ENCODE peak calls at places on chromosomes 7 and 10, in eight cellular contexts. R, A, Q, G, S, L, Y and O are unnamed samples.

GRCh38 chr7:6725003-6725402 is 18.3 kb upstream of the ZNF12 start:
- DNase-seq in R (peak; percentile 20), A (no peak), Q (no peak), G (no peak), S (no peak), L (no peak), Y (no peak), O (no peak)

GRCh38 chr7:45048748-45049147 is 40.0 kb downstream of the NACAD start:
- DNase-seq in R (no peak), A (no peak), Q (no peak), G (no peak), S (no peak), L (peak; percentile 18), Y (no peak), O (no peak)

GRCh38 chr10:79084012-79084971 is 15.5 kb downstream of the ZMIZ1 start:
- DNase-seq in R (peak; percentile 55), A (peak; percentile 59), Q (peak; percentile 89), G (peak; percentile 82), S (no peak), L (no peak), Y (peak; percentile 27), O (no peak)

GRCh38 chr10:43077421-43078171 is 727 bp downstream of the RET start:
- DNase-seq in R (no peak), A (no peak), Q (peak; percentile 16), G (no peak), S (no peak), L (no peak), Y (no peak), O (no peak)

GRCh38 chr10:43689618-43689954 is 40.9 kb upstream of the ZNF32 start:
- DNase-seq in R (peak; percentile 28), A (no peak), Q (peak; percentile 58), G (no peak), S (no peak), L (no peak), Y (no peak), O (no peak)

GRCh38 chr7:123944395-123944794 is 19.4 kb downstream of the SPAM1 start:
- DNase-seq in R (no peak), A (no peak), Q (no peak), G (no peak), S (no peak), L (no peak), Y (no peak), O (no peak)

GRCh38 chr7:136183981-136184380 is 206.8 kb upstream of the MTPN start:
- DNase-seq in R (no peak), A (peak; percentile 12), Q (peak; percentile 13), G (no peak), S (no peak), L (no peak), Y (no peak), O (no peak)

GRCh38 chr10:11280187-11280932 is 262.7 kb downstream of the CELF2 start:
- DNase-seq in R (no peak), A (no peak), Q (no peak), G (no peak), S (no peak), L (peak; percentile 83), Y (no peak), O (no peak)

GRCh38 chr10:43846187-43846680 is 197.6 kb upstream of the ZNF32 start:
- DNase-seq in R (peak; percentile 17), A (no peak), Q (peak; percentile 78), G (peak; percentile 83), S (no peak), L (no peak), Y (no peak), O (no peak)

GRCh38 chr7:35975851-35976454 is 175.1 kb downstream of the SEPTIN7 start:
- DNase-seq in R (peak; percentile 64), A (peak; percentile 80), Q (peak; percentile 67), G (peak; percentile 78), S (peak; percentile 80), L (no peak), Y (no peak), O (peak; percentile 56)

GRCh38 chr10:18400201-18400910 is 251.0 kb downstream of the NSUN6 start:
- DNase-seq in R (no peak), A (no peak), Q (peak; percentile 25), G (no peak), S (no peak), L (no peak), Y (no peak), O (no peak)

GRCh38 chr10:13079776-13080050 is 20.2 kb upstream of the OPTN start:
- DNase-seq in R (no peak), A (no peak), Q (no peak), G (no peak), S (no peak), L (no peak), Y (no peak), O (no peak)

GRCh38 chr7:122305475-122306319 is 1.1 kb upstream of the FEZF1 start:
- DNase-seq in R (no peak), A (peak; percentile 49), Q (no peak), G (no peak), S (peak; percentile 64), L (peak; percentile 84), Y (no peak), O (no peak)

GRCh38 chr7:124896001-124896400 is 33.6 kb downstream of the POT1 start:
- DNase-seq in R (no peak), A (no peak), Q (no peak), G (no peak), S (no peak), L (no peak), Y (no peak), O (no peak)

GRCh38 chr10:4780782-4781181 is 45.2 kb upstream of the AKR1E2 start:
- DNase-seq in R (no peak), A (no peak), Q (peak; percentile 47), G (no peak), S (no peak), L (no peak), Y (no peak), O (no peak)

GRCh38 chr7:107145072-107145838 is 23.5 kb upstream of the HBP1 start:
- DNase-seq in R (no peak), A (no peak), Q (no peak), G (no peak), S (no peak), L (no peak), Y (no peak), O (no peak)

GRCh38 chr10:50991496-50992355 is 82.6 kb upstream of the PRKG1 start:
- DNase-seq in R (no peak), A (no peak), Q (peak; percentile 79), G (no peak), S (no peak), L (peak; percentile 90), Y (no peak), O (no peak)

GRCh38 chr10:116742367-116743265 is at the start of gene HSPA12A:
- DNase-seq in R (peak; percentile 28), A (peak; percentile 90), Q (peak; percentile 96), G (peak; percentile 45), S (peak; percentile 3), L (no peak), Y (peak; percentile 63), O (peak; percentile 59)

GRCh38 chr7:139358541-139359365 is 941 bp upstream of the LUC7L2 start:
- DNase-seq in R (peak; percentile 32), A (peak; percentile 87), Q (peak; percentile 51), G (peak; percentile 48), S (peak; percentile 11), L (no peak), Y (no peak), O (no peak)

GRCh38 chr10:75827591-75827990 is 396.2 kb downstream of the LRMDA start:
- DNase-seq in R (no peak), A (no peak), Q (no peak), G (peak; percentile 53), S (no peak), L (no peak), Y (no peak), O (no peak)

GRCh38 chr7:26060713-26061339 is 91.2 kb upstream of the NFE2L3 start:
- DNase-seq in R (no peak), A (no peak), Q (no peak), G (no peak), S (peak; percentile 82), L (no peak), Y (no peak), O (no peak)

GRCh38 chr10:124736491-124737136 is 7.6 kb downstream of the FAM53B start:
- DNase-seq in R (no peak), A (peak; percentile 75), Q (peak; percentile 61), G (no peak), S (no peak), L (no peak), Y (peak; percentile 63), O (peak; percentile 56)

GRCh38 chr10:106931159-106931852 is 233.2 kb downstream of the SORCS1 start:
- DNase-seq in R (no peak), A (no peak), Q (no peak), G (no peak), S (no peak), L (no peak), Y (no peak), O (no peak)

GRCh38 chr7:34339061-34339526 is 318.9 kb upstream of the NPSR1 start:
- DNase-seq in R (no peak), A (no peak), Q (peak; percentile 38), G (no peak), S (no peak), L (no peak), Y (no peak), O (no peak)

GRCh38 chr10:32459072-32459703 is 13.2 kb downstream of the CCDC7 start:
- DNase-seq in R (peak; percentile 75), A (no peak), Q (no peak), G (no peak), S (no peak), L (no peak), Y (no peak), O (no peak)

GRCh38 chr7:45122975-45123860 is 11.7 kb upstream of the TBRG4 start:
- DNase-seq in R (peak; percentile 10), A (no peak), Q (no peak), G (no peak), S (no peak), L (peak; percentile 68), Y (no peak), O (no peak)

GRCh38 chr7:4633012-4633411 is 49.1 kb upstream of the FOXK1 start:
- DNase-seq in R (no peak), A (peak; percentile 56), Q (peak; percentile 79), G (no peak), S (no peak), L (no peak), Y (no peak), O (no peak)

GRCh38 chr7:22351878-22352277 is 5.1 kb downstream of the RAPGEF5 start:
- DNase-seq in R (no peak), A (no peak), Q (peak; percentile 81), G (no peak), S (no peak), L (no peak), Y (no peak), O (no peak)

GRCh38 chr10:85224366-85224960 is 896.1 kb downstream of the CCSER2 start:
- DNase-seq in R (no peak), A (no peak), Q (no peak), G (no peak), S (no peak), L (no peak), Y (no peak), O (no peak)

GRCh38 chr7:7967909-7968543 is 570 bp upstream of the GLCCI1 start:
- DNase-seq in R (no peak), A (no peak), Q (peak; percentile 38), G (no peak), S (no peak), L (no peak), Y (no peak), O (no peak)

GRCh38 chr7:64881461-64882287 is 21.4 kb upstream of the ZNF273 start:
- DNase-seq in R (no peak), A (no peak), Q (no peak), G (no peak), S (no peak), L (no peak), Y (no peak), O (no peak)

GRCh38 chr10:129531195-129531968 is 64.3 kb downstream of the MGMT start:
- DNase-seq in R (no peak), A (peak; percentile 91), Q (peak; percentile 71), G (no peak), S (no peak), L (no peak), Y (no peak), O (peak; percentile 8)

GRCh38 chr7:130286881-130287280 is 6.1 kb upstream of the CPA4 start:
- DNase-seq in R (no peak), A (no peak), Q (no peak), G (no peak), S (no peak), L (no peak), Y (no peak), O (no peak)

GRCh38 chr7:135971366-135971725 is 5.8 kb downstream of the MTPN start:
- DNase-seq in R (no peak), A (no peak), Q (no peak), G (no peak), S (no peak), L (no peak), Y (no peak), O (no peak)